ENCODE peak calls at places on chromosome 14, in four cellular contexts. C, I, W and V are unnamed samples.

GRCh38 chr14:66610154-66610563 is 102.2 kb downstream of the GPHN start:
- DNase-seq in C (no peak), I (no peak), W (no peak), V (no peak)

GRCh38 chr14:55454264-55455151 is 14.1 kb upstream of the TBPL2 start:
- DNase-seq in C (no peak), I (no peak), W (peak), V (peak)

GRCh38 chr14:54566410-54567223 is at the start of gene SAMD4A:
- DNase-seq in C (peak), I (peak), W (peak), V (peak)

GRCh38 chr14:89856871-89857345 is 97.6 kb downstream of the EFCAB11 start:
- DNase-seq in C (no peak), I (no peak), W (peak), V (peak)

GRCh38 chr14:51006781-51007211 is 62.5 kb upstream of the PYGL start:
- DNase-seq in C (peak), I (no peak), W (no peak), V (peak)

GRCh38 chr14:104676694-104677505 is 12.5 kb upstream of the INF2 start:
- DNase-seq in C (peak), I (no peak), W (peak), V (no peak)

GRCh38 chr14:92984896-92985295 is 61.9 kb downstream of the CHGA start:
- DNase-seq in C (no peak), I (no peak), W (peak), V (no peak)

GRCh38 chr14:100573009-100573756 is 14.0 kb downstream of the BEGAIN start:
- DNase-seq in C (no peak), I (no peak), W (no peak), V (no peak)

GRCh38 chr14:51869426-51870113 is 9.2 kb downstream of the GNG2 start:
- DNase-seq in C (no peak), I (no peak), W (no peak), V (no peak)

GRCh38 chr14:41154143-41154807 is 452.4 kb upstream of the LRFN5 start:
- DNase-seq in C (no peak), I (no peak), W (no peak), V (no peak)

GRCh38 chr14:51319181-51319597 is 79.1 kb downstream of the TMX1 start:
- DNase-seq in C (no peak), I (no peak), W (no peak), V (no peak)

GRCh38 chr14:88985654-88986053 is 161.2 kb downstream of the TTC8 start:
- DNase-seq in C (no peak), I (no peak), W (no peak), V (no peak)

GRCh38 chr14:24243336-24243836 is 963 bp upstream of the TINF2 start:
- DNase-seq in C (no peak), I (no peak), W (no peak), V (no peak)

GRCh38 chr14:101601603-101602465 is 40.5 kb downstream of the DIO3 start:
- DNase-seq in C (peak), I (no peak), W (peak), V (no peak)

GRCh38 chr14:66920196-66920595 is 269.0 kb upstream of the GARIN2 start:
- DNase-seq in C (no peak), I (no peak), W (no peak), V (peak)

GRCh38 chr14:83300454-83301064 is 1766.9 kb upstream of the SEL1L start:
- DNase-seq in C (no peak), I (no peak), W (no peak), V (peak)

GRCh38 chr14:52125885-52126284 is 57.0 kb upstream of the NID2 start:
- DNase-seq in C (no peak), I (no peak), W (no peak), V (no peak)

GRCh38 chr14:56268039-56268438 is 149.8 kb downstream of the PELI2 start:
- DNase-seq in C (no peak), I (no peak), W (no peak), V (no peak)

GRCh38 chr14:64303471-64303917 is 9.3 kb upstream of the ESR2 start:
- DNase-seq in C (no peak), I (no peak), W (peak), V (peak)

DNA sequence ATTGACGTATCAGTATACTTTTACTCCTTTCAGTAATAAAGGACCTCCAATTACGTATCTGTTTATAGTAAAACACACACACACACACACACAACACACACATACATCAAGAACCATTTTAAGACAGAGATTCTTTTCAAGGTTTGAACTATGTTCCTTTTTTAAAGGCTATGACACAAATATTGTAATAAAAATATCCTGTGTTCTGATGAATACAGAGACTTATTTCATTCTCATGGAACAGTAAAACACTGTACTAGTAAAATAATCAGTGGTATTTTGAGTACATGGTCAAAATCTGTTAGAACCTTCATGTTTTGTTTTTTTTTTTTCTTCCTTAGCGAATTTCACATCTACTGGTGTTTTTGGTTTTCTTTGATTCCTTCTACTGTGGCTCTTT is 7.6 kb downstream of the FLRT2 start:
- DNase-seq in C (no peak), I (no peak), W (no peak), V (no peak)
- TF ChIP-seq CTCF in C (no peak), I (no peak), W (no peak), V (no peak)

DNA sequence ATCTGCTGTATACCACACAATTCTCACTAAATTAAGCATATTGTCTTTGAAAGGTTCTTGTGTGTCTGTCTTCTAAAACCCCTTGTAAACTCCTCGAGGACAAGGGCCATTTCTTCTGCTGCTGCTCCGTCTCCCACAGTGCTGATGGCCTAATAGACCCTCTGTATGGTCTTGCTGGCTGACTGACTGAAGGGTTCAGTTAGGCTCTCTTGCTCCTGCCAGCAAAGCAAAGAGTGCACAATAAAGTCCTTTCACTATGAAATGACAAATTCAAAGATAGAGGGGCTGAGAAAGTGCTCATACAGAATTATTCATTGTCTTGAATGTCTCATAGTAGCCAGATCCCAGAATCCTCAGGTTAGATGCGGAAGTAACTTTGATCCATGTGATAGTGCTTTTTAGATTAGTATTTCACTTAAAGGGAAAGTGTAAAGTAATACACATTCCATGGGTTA is 14.3 kb upstream of the RIOX1 start:
- DNase-seq in C (no peak), I (no peak), W (peak), V (no peak)
- TF ChIP-seq CTCF in C (no peak), I (no peak), W (no peak), V (no peak)

GRCh38 chr14:74400328-74400727 is 25.7 kb downstream of the SYNDIG1L start:
- DNase-seq in C (no peak), I (no peak), W (peak), V (peak)
- TF ChIP-seq CTCF in C (no peak), I (no peak), W (no peak), V (peak)

GRCh38 chr14:21066882-21067502 is 3.1 kb upstream of the ARHGEF40 start:
- DNase-seq in C (no peak), I (no peak), W (peak), V (no peak)
- TF ChIP-seq CTCF in C (no peak), I (peak), W (peak), V (peak)

DNA sequence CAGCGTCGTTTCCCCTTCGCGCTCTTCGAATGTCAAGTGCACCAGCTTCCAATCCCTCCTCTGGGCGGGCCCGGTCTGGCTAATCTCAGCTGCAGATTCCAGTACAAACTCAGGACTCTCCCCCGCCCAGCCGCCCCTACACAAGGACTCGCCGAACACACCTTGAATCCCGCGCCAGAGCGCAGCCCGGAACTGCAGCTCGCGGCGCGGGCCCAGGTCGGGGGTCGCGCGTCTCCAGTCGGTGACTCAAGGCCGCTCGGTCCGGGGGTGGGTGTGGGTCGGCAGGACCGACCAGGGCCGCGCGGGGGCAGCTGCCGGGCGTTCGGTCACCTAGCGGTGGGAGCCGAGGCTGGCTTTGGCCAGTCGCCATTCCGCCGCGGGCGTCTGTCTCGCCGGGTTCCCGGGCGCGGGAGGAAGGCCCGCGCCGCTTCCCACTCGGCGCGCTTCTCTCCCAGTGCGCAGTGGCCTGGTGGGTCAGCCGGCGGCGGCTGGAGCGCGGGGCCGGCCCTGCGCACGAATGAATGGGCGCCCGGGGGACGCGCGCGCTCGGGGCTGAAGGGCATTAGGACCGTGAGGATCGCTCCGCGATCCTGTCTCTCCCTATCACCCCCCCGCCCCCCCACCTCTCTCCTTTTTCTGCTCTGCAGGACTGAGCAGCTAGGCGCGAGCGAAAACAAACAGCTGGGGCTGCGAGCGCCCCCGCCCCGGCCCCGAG is at the start of gene GALNT16:
- DNase-seq in C (peak), I (no peak), W (peak), V (no peak)
- TF ChIP-seq CTCF in C (peak), I (no peak), W (peak), V (no peak)

GRCh38 chr14:74563233-74563585 is 48.8 kb downstream of the LTBP2 start:
- DNase-seq in C (no peak), I (no peak), W (peak), V (peak)

GRCh38 chr14:74562515-74563232 is 49.4 kb downstream of the LTBP2 start:
- DNase-seq in C (no peak), I (no peak), W (peak), V (no peak)

GRCh38 chr14:74566174-74567125 is 45.6 kb downstream of the LTBP2 start:
- DNase-seq in C (no peak), I (no peak), W (peak), V (no peak)

GRCh38 chr14:74567219-74567618 is 44.8 kb downstream of the LTBP2 start:
- DNase-seq in C (no peak), I (no peak), W (no peak), V (no peak)

DNA sequence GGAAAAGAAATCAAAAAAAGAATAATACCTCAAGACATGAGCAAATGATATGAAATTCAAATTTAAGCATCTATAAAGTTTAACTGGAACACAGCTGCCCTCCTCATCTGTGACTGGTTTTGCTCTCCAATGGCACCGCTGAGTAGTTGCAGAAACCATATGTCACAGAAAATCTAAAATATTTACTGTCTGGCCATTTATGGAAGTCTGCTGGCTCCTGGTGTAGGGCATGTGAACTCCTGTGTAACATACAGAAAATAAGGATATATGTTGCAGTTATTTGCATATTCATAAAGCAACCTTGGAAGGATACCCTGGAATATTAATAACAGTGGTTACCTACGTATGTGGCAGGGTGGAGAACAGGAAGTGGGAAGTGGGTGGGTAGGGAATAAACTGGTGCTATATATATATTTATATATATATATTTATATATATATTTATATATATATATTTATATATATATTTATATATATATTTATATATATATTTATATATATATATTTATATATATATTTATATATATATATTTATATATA is 48.3 kb downstream of the LTBP2 start:
- DNase-seq in C (no peak), I (no peak), W (peak), V (no peak)
- TF ChIP-seq CTCF in C (no peak), I (no peak), W (no peak), V (no peak)

GRCh38 chr14:94545131-94545841 is 16.0 kb upstream of the SERPINA4 start:
- DNase-seq in C (no peak), I (no peak), W (peak), V (peak)

GRCh38 chr14:94542811-94543449 is 18.3 kb upstream of the SERPINA4 start:
- DNase-seq in C (no peak), I (no peak), W (no peak), V (peak)

GRCh38 chr14:94542111-94542810 is 19.0 kb upstream of the SERPINA4 start:
- DNase-seq in C (no peak), I (no peak), W (peak), V (peak)

GRCh38 chr14:94544726-94545125 is 16.5 kb upstream of the SERPINA4 start:
- DNase-seq in C (no peak), I (no peak), W (no peak), V (no peak)

GRCh38 chr14:94543450-94544123 is 17.7 kb upstream of the SERPINA4 start:
- DNase-seq in C (no peak), I (no peak), W (peak), V (no peak)
- TF ChIP-seq CTCF in C (no peak), I (no peak), W (no peak), V (no peak)

GRCh38 chr14:80587096-80587724 is 354.3 kb downstream of the CEP128 start:
- DNase-seq in C (no peak), I (no peak), W (no peak), V (peak)
- TF ChIP-seq CTCF in C (peak), I (no peak), W (peak), V (peak)

DNA sequence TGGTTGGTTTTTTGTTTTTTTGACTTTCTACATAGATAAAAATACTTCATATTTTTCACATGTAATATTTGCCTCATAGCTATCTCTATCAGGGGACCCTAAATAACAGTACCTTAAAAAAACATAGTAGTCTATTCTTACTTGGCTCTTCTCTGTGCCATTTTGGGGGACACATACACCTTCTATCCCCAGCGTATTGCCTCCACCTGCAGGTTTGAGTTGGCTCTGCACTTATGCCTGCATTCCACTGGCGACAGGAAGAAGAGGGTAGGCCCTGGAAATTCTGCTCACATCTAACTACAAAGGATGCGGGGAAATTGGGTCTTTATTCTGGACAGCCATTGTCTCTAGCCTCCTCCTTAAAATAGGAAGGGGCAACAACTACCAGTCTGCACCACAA is 13.8 kb upstream of the IFI27L2 start:
- DNase-seq in C (no peak), I (no peak), W (no peak), V (no peak)
- TF ChIP-seq CTCF in C (peak), I (peak), W (peak), V (peak)

DNA sequence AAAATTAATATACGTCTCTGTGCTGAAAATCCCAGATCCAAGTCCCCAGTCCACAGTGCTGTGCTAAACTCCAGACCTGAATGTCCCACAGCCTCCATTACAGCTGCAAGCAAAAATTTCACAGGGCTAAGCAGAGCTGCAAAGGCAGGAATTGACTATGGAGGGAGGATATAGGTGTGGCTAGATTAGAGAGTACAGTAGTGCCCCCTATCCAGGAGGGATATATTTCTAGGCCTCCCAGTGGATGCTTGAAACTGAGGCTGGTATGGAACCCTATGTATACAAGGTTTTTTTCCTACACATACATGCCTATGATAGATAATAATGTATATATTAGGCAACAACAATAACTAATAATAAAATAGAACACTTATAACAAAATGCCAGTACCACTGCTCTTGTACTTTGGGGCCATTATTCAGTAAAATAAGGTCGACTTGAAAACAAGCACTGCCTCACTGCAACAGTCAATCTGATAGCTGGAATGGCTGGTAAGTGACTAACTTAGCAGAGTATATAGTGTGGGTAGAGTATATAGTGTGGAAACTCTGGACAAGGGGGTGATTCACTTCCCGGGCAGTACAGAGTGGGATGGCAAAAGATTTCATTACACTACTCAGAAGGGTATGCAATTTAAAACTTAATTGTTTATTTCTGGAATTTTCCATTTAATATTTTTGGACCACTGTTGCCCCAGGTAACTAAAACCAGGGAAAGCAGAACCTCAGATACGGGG is 82.7 kb downstream of the C14orf132 start:
- DNase-seq in C (no peak), I (no peak), W (no peak), V (peak)
- TF ChIP-seq CTCF in C (no peak), I (no peak), W (no peak), V (no peak)